ENCODE peak calls at places on chromosomes 6 and 20, in five cellular contexts. Q is gastrocnemius medialis, P is GM12878, K is testis, L is heart left ventricle. G is an unnamed sample.

GRCh38 chr20:4916991-4917881 is 84.1 kb downstream of the SLC23A2 start:
- DNase-seq in Q (no peak), P (no peak), K (peak), L (no peak), G (peak)

GRCh38 chr6:169156108-169156821 is 97.4 kb downstream of the THBS2 start:
- DNase-seq in Q (no peak), P (no peak), K (no peak), L (no peak), G (no peak)

GRCh38 chr6:137472738-137473137 is 21.5 kb downstream of the OLIG3 start:
- DNase-seq in Q (no peak), P (no peak), K (no peak), L (no peak), G (no peak)

GRCh38 chr6:1464796-1465348 is 75.5 kb downstream of the FOXF2 start:
- DNase-seq in Q (no peak), P (no peak), K (no peak), L (no peak), G (no peak)

GRCh38 chr20:22562620-22563019 is 21.8 kb downstream of the FOXA2 start:
- DNase-seq in Q (no peak), P (no peak), K (no peak), L (no peak), G (no peak)

GRCh38 chr6:22017272-22017671 is 279.6 kb downstream of the PRL start:
- DNase-seq in Q (no peak), P (no peak), K (no peak), L (no peak), G (no peak)

GRCh38 chr6:109010703-109011102 is 83.9 kb downstream of the SESN1 start:
- DNase-seq in Q (no peak), P (no peak), K (no peak), L (no peak), G (peak)

GRCh38 chr6:25172819-25173218 is 106.4 kb upstream of the CARMIL1 start:
- DNase-seq in Q (no peak), P (no peak), K (no peak), L (no peak), G (no peak)

GRCh38 chr6:60867548-60867947 is 1418.5 kb downstream of the KHDRBS2 start:
- DNase-seq in Q (no peak), P (no peak), K (no peak), L (no peak), G (no peak)

GRCh38 chr6:166621114-166621540 is 5.9 kb downstream of the RPS6KA2 start:
- DNase-seq in Q (no peak), P (no peak), K (no peak), L (no peak), G (no peak)

GRCh38 chr6:6703720-6704422 is 115.4 kb downstream of the LY86 start:
- DNase-seq in Q (no peak), P (no peak), K (no peak), L (no peak), G (no peak)

GRCh38 chr20:19646963-19647362 is 111.1 kb upstream of the RIN2 start:
- DNase-seq in Q (no peak), P (no peak), K (no peak), L (no peak), G (no peak)

GRCh38 chr6:134908906-134909516 is 40.9 kb downstream of the ALDH8A1 start:
- DNase-seq in Q (peak), P (no peak), K (peak), L (peak), G (no peak)

GRCh38 chr6:158649289-158650143 is at the start of gene SYTL3:
- DNase-seq in Q (no peak), P (peak), K (peak), L (no peak), G (peak)

GRCh38 chr20:419556-420168 is 11.6 kb downstream of the RBCK1 start:
- DNase-seq in Q (no peak), P (no peak), K (no peak), L (no peak), G (no peak)

GRCh38 chr6:135830452-135830851 is 21.0 kb upstream of the PDE7B start:
- DNase-seq in Q (no peak), P (no peak), K (no peak), L (no peak), G (no peak)

GRCh38 chr20:60046436-60046835 is 88.2 kb downstream of the CDH26 start:
- DNase-seq in Q (no peak), P (no peak), K (no peak), L (no peak), G (no peak)

GRCh38 chr6:5190467-5190866 is 70.3 kb downstream of the LYRM4 start:
- DNase-seq in Q (no peak), P (no peak), K (no peak), L (no peak), G (no peak)

GRCh38 chr6:131998255-131998982 is 47.2 kb upstream of the CCN2 start:
- DNase-seq in Q (no peak), P (no peak), K (no peak), L (peak), G (no peak)

GRCh38 chr6:37783025-37783825 is 36.3 kb upstream of the ZFAND3 start:
- DNase-seq in Q (no peak), P (no peak), K (peak), L (peak), G (peak)

GRCh38 chr6:99613398-99613704 is 6.7 kb downstream of the PRDM13 start:
- DNase-seq in Q (no peak), P (no peak), K (peak), L (no peak), G (no peak)

GRCh38 chr6:48535569-48535968 is 424.6 kb upstream of the PTCHD4 start:
- DNase-seq in Q (no peak), P (no peak), K (no peak), L (no peak), G (no peak)

GRCh38 chr20:32052090-32052791 is at the start of gene HCK:
- DNase-seq in Q (no peak), P (no peak), K (no peak), L (peak), G (no peak)

GRCh38 chr6:45930419-45931059 is 85.1 kb downstream of the CLIC5 start:
- DNase-seq in Q (peak), P (no peak), K (peak), L (peak), G (peak)

GRCh38 chr20:24027229-24027628 is 38.6 kb upstream of the GGTLC1 start:
- DNase-seq in Q (peak), P (peak), K (peak), L (peak), G (peak)

GRCh38 chr6:24910331-24910849 is 25.4 kb downstream of the RIPOR2 start:
- DNase-seq in Q (no peak), P (no peak), K (no peak), L (peak), G (peak)

GRCh38 chr6:46491789-46492547 is 719 bp upstream of the RCAN2 start:
- DNase-seq in Q (peak), P (no peak), K (peak), L (peak), G (peak)

GRCh38 chr6:27986928-27987725 is 30.1 kb downstream of the OR2B6 start:
- DNase-seq in Q (no peak), P (no peak), K (no peak), L (no peak), G (no peak)

GRCh38 chr6:118746100-118746874 is 94.9 kb upstream of the CEP85L start:
- DNase-seq in Q (no peak), P (no peak), K (no peak), L (no peak), G (no peak)

GRCh38 chr20:12883507-12883885 is 125.3 kb upstream of the SPTLC3 start:
- DNase-seq in Q (no peak), P (no peak), K (no peak), L (no peak), G (no peak)

GRCh38 chr20:32490942-32491763 is 94.0 kb downstream of the NOL4L start:
- DNase-seq in Q (no peak), P (no peak), K (no peak), L (peak), G (no peak)

GRCh38 chr6:16712250-16712930 is 48.9 kb downstream of the ATXN1 start:
- DNase-seq in Q (no peak), P (no peak), K (no peak), L (no peak), G (no peak)

GRCh38 chr6:137190710-137191109 is 17.3 kb upstream of the IL22RA2 start:
- DNase-seq in Q (no peak), P (no peak), K (no peak), L (no peak), G (no peak)

DNA sequence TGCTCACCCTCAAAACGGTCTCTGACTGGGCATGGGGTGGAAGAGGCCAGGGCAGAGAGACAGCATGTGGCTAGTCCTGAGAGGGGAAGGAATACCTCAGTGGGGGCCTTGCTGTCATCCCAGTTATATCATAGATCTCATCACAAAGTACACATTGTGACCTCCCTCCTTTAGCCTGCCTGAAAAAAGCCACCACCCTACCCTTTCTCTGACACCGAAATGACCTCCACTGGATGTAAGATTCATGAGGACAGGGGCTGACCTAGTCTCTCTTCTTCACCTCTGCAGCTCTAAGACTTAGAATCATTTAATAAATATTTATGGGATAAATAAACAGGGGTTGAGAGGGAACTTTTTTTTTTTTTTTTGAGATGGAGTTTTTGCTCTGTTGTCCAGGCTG is at the start of gene C20orf173:
- DNase-seq in Q (no peak), P (no peak), K (no peak), L (no peak), G (no peak)
- TF ChIP-seq POLR2A in Q (no peak), P (no peak), K (no peak), L (no peak), G (no peak)

DNA sequence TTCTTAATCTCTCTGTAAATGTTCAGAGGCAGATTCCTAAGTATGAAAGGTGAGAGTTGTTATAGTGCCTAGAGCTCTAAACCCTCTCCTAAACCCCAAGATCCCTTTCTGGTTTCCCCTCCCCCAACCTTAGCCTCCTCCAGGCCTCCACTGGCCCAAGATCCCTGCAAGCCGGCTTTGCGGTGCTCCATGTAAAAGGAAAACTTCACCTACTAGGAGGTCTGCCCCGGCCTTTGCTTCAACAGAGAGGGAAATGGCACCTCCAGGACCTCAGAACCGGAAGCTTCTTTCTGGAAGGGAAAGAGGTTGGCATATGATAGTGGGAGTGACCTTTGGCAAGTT is 2.3 kb downstream of the RRBP1 start:
- DNase-seq in Q (no peak), P (no peak), K (peak), L (no peak), G (no peak)
- H3K27ac ChIP-seq in Q (peak), P (no peak), K (no peak), L (peak), G (peak)

GRCh38 chr6:91428953-91429560 is 842.2 kb upstream of the MAP3K7 start:
- DNase-seq in Q (no peak), P (no peak), K (no peak), L (no peak), G (no peak)
- TF ChIP-seq CTCF in Q (no peak), P (no peak), K (peak), L (no peak), G (no peak)

GRCh38 chr20:59042796-59043621 is 423 bp upstream of the PRELID3B start:
- DNase-seq in Q (peak), P (peak), K (peak), L (peak), G (peak)
- TF ChIP-seq POLR2A in Q (no peak), P (peak), K (no peak), L (no peak), G (no peak)

GRCh38 chr20:37741560-37741959 is 47.7 kb downstream of the CTNNBL1 start:
- DNase-seq in Q (no peak), P (no peak), K (no peak), L (no peak), G (no peak)

GRCh38 chr20:37737806-37738442 is 44.1 kb downstream of the CTNNBL1 start:
- DNase-seq in Q (no peak), P (no peak), K (no peak), L (peak), G (no peak)

GRCh38 chr20:37744347-37744746 is 50.5 kb downstream of the CTNNBL1 start:
- DNase-seq in Q (no peak), P (no peak), K (no peak), L (no peak), G (no peak)

GRCh38 chr20:37742121-37742520 is 48.3 kb downstream of the CTNNBL1 start:
- DNase-seq in Q (no peak), P (no peak), K (no peak), L (no peak), G (no peak)

GRCh38 chr20:37741055-37741454 is 47.2 kb downstream of the CTNNBL1 start:
- DNase-seq in Q (no peak), P (no peak), K (no peak), L (no peak), G (no peak)
- H3K27ac ChIP-seq in Q (no peak), P (no peak), K (no peak), L (peak), G (no peak)

DNA sequence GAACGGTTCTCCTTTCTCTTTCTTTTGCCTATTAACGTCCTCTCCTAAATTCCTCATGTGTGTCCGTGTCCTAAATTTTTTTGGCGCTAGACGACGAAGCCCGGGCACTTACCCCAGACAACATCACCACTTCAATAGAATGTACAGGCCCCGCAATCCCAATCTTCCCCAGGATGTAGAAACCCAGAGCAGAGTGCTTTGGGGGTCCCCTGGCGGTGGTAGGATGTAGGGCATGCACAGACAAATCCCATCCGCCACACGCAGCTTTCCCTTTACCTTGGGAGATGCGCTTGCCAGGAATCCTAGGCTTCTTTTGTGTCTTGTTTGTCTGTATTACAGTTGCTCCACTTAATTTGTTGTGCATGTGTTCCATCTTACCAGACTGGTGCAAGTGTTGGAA is 417.3 kb upstream of the ARID1B start:
- DNase-seq in Q (no peak), P (no peak), K (no peak), L (no peak), G (no peak)
- TF ChIP-seq CTCF in Q (no peak), P (peak), K (no peak), L (no peak), G (no peak)

GRCh38 chr6:159788276-159788675 is 1.1 kb downstream of the TCP1 start:
- DNase-seq in Q (no peak), P (no peak), K (no peak), L (no peak), G (peak)

GRCh38 chr6:159789377-159790148 is at the start of gene TCP1:
- DNase-seq in Q (peak), P (peak), K (peak), L (peak), G (peak)

GRCh38 chr6:159788757-159789376 is 535 bp downstream of the TCP1 start:
- DNase-seq in Q (peak), P (no peak), K (peak), L (peak), G (peak)

GRCh38 chr6:159790947-159791598 is 806 bp downstream of the MRPL18 start:
- DNase-seq in Q (no peak), P (no peak), K (peak), L (peak), G (peak)

DNA sequence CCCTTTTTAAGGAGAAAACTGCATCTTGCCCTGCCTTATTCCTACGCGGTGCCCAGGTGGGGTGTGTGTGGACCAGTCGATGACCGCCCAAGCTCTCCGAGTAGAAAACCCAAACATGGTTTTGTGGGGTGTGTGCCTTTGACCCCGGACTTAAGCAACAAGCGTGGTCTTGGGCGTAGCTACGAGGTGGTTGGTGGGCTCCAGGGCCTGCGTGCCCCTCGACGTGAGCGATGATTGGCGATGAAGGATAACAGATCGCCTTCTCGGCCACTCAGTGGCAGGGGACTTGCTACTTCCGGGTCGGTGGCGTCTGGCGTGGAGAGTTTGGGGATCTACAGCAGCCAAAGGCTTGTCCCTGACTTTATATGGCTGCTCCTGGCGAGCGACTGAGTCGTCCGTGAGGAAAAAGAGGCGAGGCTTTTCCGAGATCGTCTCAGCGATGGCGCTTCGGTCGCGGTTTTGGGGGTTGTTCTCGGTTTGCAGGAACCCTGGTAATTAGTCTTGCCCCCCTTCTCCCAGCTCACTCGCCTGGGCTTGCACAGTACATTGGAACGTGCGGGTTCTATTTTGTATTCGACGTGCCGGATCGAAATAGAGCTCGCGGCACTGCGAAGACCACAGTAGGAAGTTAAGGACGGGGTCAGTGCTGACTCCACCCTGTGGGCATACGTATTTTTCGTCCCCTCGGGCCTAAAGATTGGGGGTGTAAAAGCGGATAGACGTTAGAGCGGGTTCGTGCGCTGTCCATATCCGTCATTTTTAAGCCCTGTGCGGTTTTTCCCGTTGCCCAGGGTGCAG is at the start of gene MRPL18:
- DNase-seq in Q (peak), P (peak), K (peak), L (peak), G (peak)
- TF ChIP-seq POLR2A in Q (peak), P (peak), K (peak), L (no peak), G (peak)

GRCh38 chr20:3046677-3047462 is 1.0 kb downstream of the MRPS26 start:
- DNase-seq in Q (no peak), P (no peak), K (no peak), L (peak), G (peak)
- H3K27ac ChIP-seq in Q (peak), P (peak), K (no peak), L (peak), G (peak)